ENCODE peak calls at places on chromosomes 11 and 22, in five cellular contexts. U, G, A, B and Z are unnamed samples. For H3K4me1 and H3K36me3, the result is how much of the 10 kb centered on the place peaks cover.

GRCh38 chr11:72239849-72240460 is 4.0 kb downstream of the PHOX2A start:
- DNase-seq in U (no peak), G (no peak), A (peak), B (peak), Z (peak)

GRCh38 chr11:74043450-74043849 is 34.6 kb upstream of the UCP3 start:
- DNase-seq in U (no peak), G (no peak), A (no peak), B (no peak), Z (no peak)

GRCh38 chr11:65868076-65868667 is 4.4 kb downstream of the EFEMP2 start:
- DNase-seq in U (no peak), G (no peak), A (peak), B (peak), Z (no peak)

GRCh38 chr11:68987211-68987610 is 6.4 kb upstream of the MRGPRD start:
- DNase-seq in U (no peak), G (no peak), A (no peak), B (no peak), Z (no peak)

GRCh38 chr11:114218508-114218907 is 77.7 kb upstream of the NNMT start:
- DNase-seq in U (no peak), G (no peak), A (no peak), B (no peak), Z (no peak)

GRCh38 chr11:69934861-69935494 is 115.8 kb upstream of the FGF3 start:
- DNase-seq in U (no peak), G (no peak), A (peak), B (no peak), Z (peak)

GRCh38 chr22:39290724-39291161 is 28.7 kb downstream of the RPL3 start:
- DNase-seq in U (no peak), G (peak), A (no peak), B (no peak), Z (peak)

GRCh38 chr11:133901316-133901715 is 55.5 kb downstream of the IGSF9B start:
- DNase-seq in U (no peak), G (no peak), A (peak), B (no peak), Z (no peak)

GRCh38 chr22:35930933-35931332 is 97.7 kb downstream of the RBFOX2 start:
- DNase-seq in U (no peak), G (peak), A (no peak), B (no peak), Z (peak)

GRCh38 chr22:49307071-49307830 is 520.4 kb downstream of the BRD1 start:
- DNase-seq in U (no peak), G (no peak), A (peak), B (no peak), Z (no peak)

GRCh38 chr11:70863186-70863585 is 389.2 kb downstream of the SHANK2 start:
- DNase-seq in U (no peak), G (no peak), A (no peak), B (peak), Z (no peak)

GRCh38 chr11:30579776-30580175 is 6.4 kb downstream of the MPPED2 start:
- DNase-seq in U (no peak), G (no peak), A (no peak), B (no peak), Z (no peak)

GRCh38 chr11:47257518-47258316 is at the start of gene NR1H3:
- DNase-seq in U (no peak), G (peak), A (peak), B (peak), Z (peak)

GRCh38 chr11:22084564-22084963 is 108.3 kb upstream of the ANO5 start:
- DNase-seq in U (no peak), G (no peak), A (no peak), B (no peak), Z (no peak)

GRCh38 chr11:92932023-92932422 is 37.4 kb upstream of the MTNR1B start:
- DNase-seq in U (no peak), G (no peak), A (no peak), B (no peak), Z (no peak)

GRCh38 chr11:30741039-30741550 is 154.9 kb upstream of the MPPED2 start:
- DNase-seq in U (no peak), G (peak), A (no peak), B (no peak), Z (no peak)

GRCh38 chr22:45503071-45503815 is 560 bp downstream of the FBLN1 start:
- DNase-seq in U (no peak), G (no peak), A (no peak), B (no peak), Z (no peak)

GRCh38 chr11:67354314-67355022 is 1.1 kb upstream of the POLD4 start:
- DNase-seq in U (no peak), G (peak), A (peak), B (peak), Z (peak)

GRCh38 chr11:130592056-130592455 is 143.6 kb downstream of the ADAMTS15 start:
- DNase-seq in U (no peak), G (no peak), A (no peak), B (no peak), Z (no peak)

GRCh38 chr11:71499546-71499945 is 27.5 kb upstream of the KRTAP5-7 start:
- DNase-seq in U (no peak), G (no peak), A (peak), B (no peak), Z (no peak)

GRCh38 chr11:126147268-126148111 is 64.0 kb downstream of the RPUSD4 start:
- DNase-seq in U (no peak), G (peak), A (peak), B (no peak), Z (no peak)

GRCh38 chr11:69641681-69642548 is 959 bp downstream of the CCND1 start:
- DNase-seq in U (no peak), G (no peak), A (peak), B (peak), Z (peak)

GRCh38 chr11:71446942-71447688 is 1.1 kb downstream of the DHCR7 start:
- DNase-seq in U (no peak), G (peak), A (no peak), B (no peak), Z (no peak)

GRCh38 chr22:42317691-42318547 is 47.5 kb upstream of the TCF20 start:
- DNase-seq in U (no peak), G (no peak), A (no peak), B (peak), Z (no peak)

GRCh38 chr11:103537904-103538502 is 428.8 kb downstream of the DYNC2H1 start:
- DNase-seq in U (no peak), G (no peak), A (no peak), B (no peak), Z (no peak)

GRCh38 chr22:44309647-44310046 is 3.1 kb downstream of the SHISAL1 start:
- DNase-seq in U (no peak), G (no peak), A (no peak), B (peak), Z (no peak)

GRCh38 chr22:26887456-26887855 is 230.1 kb downstream of the MIAT start:
- DNase-seq in U (no peak), G (no peak), A (no peak), B (no peak), Z (peak)

GRCh38 chr11:74450318-74450717 is 17.0 kb downstream of the KCNE3 start:
- DNase-seq in U (no peak), G (no peak), A (no peak), B (no peak), Z (no peak)

GRCh38 chr22:25095869-25096268 is 103.8 kb upstream of the CRYBB3 start:
- DNase-seq in U (no peak), G (no peak), A (no peak), B (no peak), Z (no peak)

GRCh38 chr22:23750374-23750743 is 553 bp downstream of the ZNF70 start:
- DNase-seq in U (no peak), G (no peak), A (no peak), B (no peak), Z (no peak)

GRCh38 chr11:93727985-93728791 is 13.1 kb downstream of the TAF1D start:
- DNase-seq in U (no peak), G (no peak), A (no peak), B (no peak), Z (no peak)

GRCh38 chr22:31347251-31348008 is 1.3 kb upstream of the PATZ1 start:
- DNase-seq in U (peak), G (peak), A (peak), B (peak), Z (peak)

GRCh38 chr11:20021771-20022362 is 138.4 kb downstream of the DBX1 start:
- DNase-seq in U (no peak), G (peak), A (no peak), B (no peak), Z (no peak)

GRCh38 chr22:42829311-42829710 is 27.8 kb downstream of the ARFGAP3 start:
- DNase-seq in U (no peak), G (no peak), A (no peak), B (no peak), Z (peak)

GRCh38 chr11:83881428-83881827 is 595.3 kb upstream of the CCDC90B start:
- DNase-seq in U (no peak), G (no peak), A (no peak), B (no peak), Z (no peak)

DNA sequence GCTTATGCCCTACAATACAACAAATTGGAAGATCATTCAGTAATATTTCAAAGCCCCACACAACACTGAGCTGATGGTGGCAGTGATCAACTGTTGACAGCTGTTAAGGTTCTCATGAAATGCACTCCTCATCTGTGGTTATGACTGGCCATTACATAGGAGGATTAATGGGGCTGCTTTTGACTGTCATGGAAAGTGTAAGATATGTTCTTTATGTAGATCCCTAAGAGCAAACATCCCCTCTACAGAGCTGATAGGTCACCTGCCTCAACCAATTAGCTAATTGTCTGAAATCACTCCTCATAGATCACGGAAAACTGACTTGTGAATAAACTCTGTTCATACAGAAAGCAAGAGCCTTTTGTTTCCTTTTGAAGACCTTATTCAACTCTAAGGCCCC is 78.1 kb downstream of the GAB2 start:
- DNase-seq in U (no peak), G (no peak), A (no peak), B (no peak), Z (no peak)
- H3K4me1 ChIP-seq in U (under half), G (under half), A (under half), B (under half), Z (under half)

GRCh38 chr22:50523458-50523805 is 2.0 kb downstream of the SCO2 start:
- DNase-seq in U (no peak), G (no peak), A (no peak), B (no peak), Z (no peak)

GRCh38 chr22:50520826-50521453 is 4.5 kb downstream of the SCO2 start:
- DNase-seq in U (no peak), G (no peak), A (no peak), B (no peak), Z (no peak)

GRCh38 chr22:50521710-50522109 is 3.7 kb downstream of the SCO2 start:
- DNase-seq in U (no peak), G (no peak), A (no peak), B (peak), Z (no peak)

GRCh38 chr22:50522806-50523438 is 2.5 kb downstream of the SCO2 start:
- DNase-seq in U (no peak), G (no peak), A (no peak), B (no peak), Z (no peak)

GRCh38 chr22:50522208-50522805 is 3.1 kb downstream of the SCO2 start:
- DNase-seq in U (no peak), G (no peak), A (no peak), B (peak), Z (no peak)
- H3K36me3 ChIP-seq in U (under half), G (under half), A (half or more), B (under half), Z (half or more)

GRCh38 chr11:10558288-10558687 is 10.2 kb downstream of the LYVE1 start:
- DNase-seq in U (no peak), G (no peak), A (no peak), B (no peak), Z (no peak)
- H3K4me1 ChIP-seq in U (under half), G (under half), A (under half), B (under half), Z (under half)

GRCh38 chr11:102398297-102398696 is 51.3 kb downstream of the BIRC2 start:
- DNase-seq in U (no peak), G (no peak), A (no peak), B (no peak), Z (no peak)
- H3K36me3 ChIP-seq in U (half or more), G (half or more), A (under half), B (under half), Z (under half)

DNA sequence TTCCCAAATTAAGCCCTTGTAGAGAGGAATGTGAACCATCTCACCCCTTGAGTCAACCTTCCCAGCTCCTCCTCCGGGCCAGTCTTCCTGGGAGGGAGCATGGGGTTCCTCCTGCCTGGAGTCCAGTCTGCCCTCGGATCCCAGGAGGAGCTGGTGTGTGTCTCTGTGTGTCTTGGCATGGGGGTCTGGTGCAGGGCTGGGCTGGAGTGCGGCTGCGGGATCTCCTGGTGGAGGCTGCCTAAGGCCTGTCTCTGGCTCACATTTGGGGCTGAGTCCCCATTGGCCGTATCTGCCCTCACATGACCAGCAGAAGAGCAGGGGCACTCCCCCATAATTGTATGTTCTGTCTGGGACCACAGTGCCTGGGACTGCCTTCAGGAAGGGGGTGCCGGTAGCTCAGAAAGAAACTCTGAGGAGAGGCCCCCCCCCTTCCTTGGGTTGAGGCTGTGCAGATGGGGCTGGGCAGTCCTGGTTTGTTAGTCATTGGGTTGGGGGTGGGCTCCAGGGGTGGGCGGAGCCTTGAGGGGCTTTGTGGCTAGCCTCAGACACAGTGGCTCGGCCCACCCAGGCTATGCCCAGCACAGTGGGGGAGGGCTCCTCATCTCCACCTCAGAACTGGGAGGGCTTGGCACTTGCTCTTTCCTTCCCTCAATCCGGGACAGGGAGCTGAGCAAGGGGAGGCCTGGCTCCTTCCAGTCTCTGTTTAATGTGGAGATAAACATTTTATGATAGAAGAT is 2.9 kb downstream of the C1QTNF5 start:
- DNase-seq in U (no peak), G (no peak), A (peak), B (no peak), Z (no peak)
- H3K4me1 ChIP-seq in U (under half), G (half or more), A (half or more), B (under half), Z (under half)

DNA sequence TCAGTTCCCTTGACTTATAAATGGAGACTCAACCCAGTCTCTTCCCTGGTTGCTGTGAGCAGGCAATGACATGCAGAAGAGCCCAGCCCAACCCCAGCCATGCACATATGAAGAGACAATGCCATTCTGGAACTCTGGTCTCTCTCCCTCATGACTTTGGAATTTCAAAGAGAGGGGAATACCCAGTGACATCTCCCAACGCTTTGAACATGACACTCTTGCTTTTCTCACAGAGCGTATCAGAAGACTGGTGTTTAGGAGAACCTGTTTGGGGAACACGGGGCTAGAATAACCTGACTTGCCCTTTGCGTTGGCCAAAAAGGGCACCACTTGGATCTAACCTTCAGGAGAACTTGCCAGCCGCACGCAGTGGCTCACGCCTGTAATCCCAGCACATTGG is 12.9 kb downstream of the RANGAP1 start:
- DNase-seq in U (no peak), G (no peak), A (no peak), B (no peak), Z (no peak)
- H3K36me3 ChIP-seq in U (half or more), G (half or more), A (half or more), B (under half), Z (under half)

GRCh38 chr11:501001-501682 is 5.9 kb downstream of the RNH1 start:
- DNase-seq in U (no peak), G (no peak), A (no peak), B (no peak), Z (no peak)

GRCh38 chr11:503179-503981 is 3.7 kb downstream of the RNH1 start:
- DNase-seq in U (no peak), G (no peak), A (peak), B (peak), Z (peak)

GRCh38 chr11:504053-504993 is 2.7 kb downstream of the RNH1 start:
- DNase-seq in U (no peak), G (no peak), A (peak), B (peak), Z (peak)

GRCh38 chr11:501683-502287 is 5.3 kb downstream of the RNH1 start:
- DNase-seq in U (no peak), G (no peak), A (no peak), B (no peak), Z (no peak)

GRCh38 chr11:502288-503178 is 4.5 kb downstream of the RNH1 start:
- DNase-seq in U (no peak), G (no peak), A (no peak), B (peak), Z (no peak)
- H3K4me1 ChIP-seq in U (under half), G (under half), A (half or more), B (under half), Z (under half)